ENCODE peak calls at places on chromosome 1, in four cellular contexts. L is brain microvascular endothelial cell, R is sigmoid colon, U is endothelial cell of umbilical vein. N is an unnamed sample.

GRCh38 chr1:210123924-210124589 is 108.5 kb upstream of the SERTAD4 start:
- DNase-seq in R (no peak), L (peak; percentile 12), U (peak; percentile 43), N (no peak)

GRCh38 chr1:35488346-35488745 is 68.9 kb downstream of the KIAA0319L start:
- DNase-seq in L (no peak), U (no peak), R (no peak), N (no peak)

GRCh38 chr1:27934818-27935549 is at the start of gene SMPDL3B:
- DNase-seq in R (no peak), L (no peak), U (peak; percentile 41), N (no peak)

GRCh38 chr1:41610361-41610760 is 125.9 kb upstream of the EDN2 start:
- DNase-seq in L (no peak), U (no peak), R (peak; percentile 45), N (no peak)

GRCh38 chr1:47635597-47635996 is 197.8 kb downstream of the FOXD2 start:
- DNase-seq in R (no peak), U (no peak), L (no peak), N (no peak)

GRCh38 chr1:19814681-19815503 is at the start of gene RNF186:
- DNase-seq in U (no peak), R (no peak), L (no peak), N (no peak)

GRCh38 chr1:111225717-111226400 is 1.7 kb upstream of the CHI3L2 start:
- DNase-seq in R (no peak), L (no peak), U (no peak), N (no peak)

GRCh38 chr1:210438928-210439841 is 110.5 kb downstream of the HHAT start:
- DNase-seq in R (no peak), L (peak; percentile 95), U (peak; percentile 34), N (no peak)

GRCh38 chr1:162878000-162878596 is 17.1 kb upstream of the CCDC190 start:
- DNase-seq in R (peak; percentile 71), L (peak; percentile 90), U (peak; percentile 85), N (no peak)

GRCh38 chr1:109764561-109765482 is 1.1 kb upstream of the EPS8L3 start:
- DNase-seq in U (no peak), R (peak; percentile 48), L (no peak), N (peak; percentile 23)

GRCh38 chr1:32817815-32818786 is 648 bp downstream of the S100PBP start:
- DNase-seq in L (no peak), R (peak; percentile 90), U (peak; percentile 58), N (peak; percentile 28)

GRCh38 chr1:81549588-81550127 is 251.1 kb upstream of the ADGRL2 start:
- DNase-seq in L (peak; percentile 27), R (no peak), U (peak; percentile 77), N (no peak)

GRCh38 chr1:220717800-220718640 is 27.9 kb downstream of the C1orf115 start:
- DNase-seq in R (no peak), L (no peak), U (no peak), N (no peak)

GRCh38 chr1:181134543-181135461 is 46.3 kb downstream of the IER5 start:
- DNase-seq in R (no peak), U (peak; percentile 75), L (peak; percentile 49), N (no peak)

GRCh38 chr1:108573183-108573582 is 13.3 kb downstream of the EEIG2 start:
- DNase-seq in R (no peak), L (no peak), U (no peak), N (no peak)

GRCh38 chr1:108575241-108575850 is 15.4 kb downstream of the EEIG2 start:
- DNase-seq in L (no peak), U (peak; percentile 55), R (no peak), N (no peak)

GRCh38 chr1:108570998-108571401 is 11.1 kb downstream of the EEIG2 start:
- DNase-seq in L (no peak), U (no peak), R (no peak), N (no peak)

GRCh38 chr1:108572182-108572581 is 12.3 kb downstream of the EEIG2 start:
- DNase-seq in U (no peak), R (no peak), L (no peak), N (no peak)

GRCh38 chr1:108574008-108574407 is 14.1 kb downstream of the EEIG2 start:
- DNase-seq in L (no peak), R (no peak), U (no peak), N (no peak)
- H3K27ac ChIP-seq in L (no peak overlapping the region), R (no peak overlapping the region), U (no peak overlapping the region), N (no peak overlapping the region)

DNA sequence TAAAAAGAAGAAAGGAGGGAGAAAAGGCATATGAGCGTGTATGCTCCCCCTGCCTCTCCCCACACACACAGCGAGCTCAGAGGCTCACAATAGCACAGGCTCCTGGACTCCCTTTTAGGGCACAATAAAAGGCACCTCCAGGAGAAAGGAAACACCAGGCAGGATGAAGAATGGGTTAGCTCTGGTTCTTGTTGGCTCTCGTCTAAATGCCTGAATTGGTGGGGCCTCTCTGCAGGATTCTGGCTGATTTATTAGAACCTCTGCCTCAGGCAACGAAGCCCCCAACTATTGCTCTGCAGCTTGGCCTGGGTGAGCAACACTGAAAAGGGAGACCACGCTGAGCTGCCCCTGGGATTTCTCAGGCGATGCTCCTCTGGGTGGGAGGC is 590.9 kb upstream of the PLXNA2 start:
- DNase-seq in U (no peak), R (no peak), L (no peak), N (no peak)
- H3K27ac ChIP-seq in U (no peak overlapping the region), R (no peak overlapping the region), L (no peak overlapping the region), N (no peak overlapping the region)

GRCh38 chr1:155078496-155079209 is at the start of gene EFNA3:
- DNase-seq in R (peak; percentile 79), L (no peak), U (peak; percentile 65), N (no peak)
- H3K27ac ChIP-seq in R (no peak within 1 kb of the TSS), L (no peak within 1 kb of the TSS), U (no peak within 1 kb of the TSS), N (peak within 1 kb of the TSS; percentile 88)

DNA sequence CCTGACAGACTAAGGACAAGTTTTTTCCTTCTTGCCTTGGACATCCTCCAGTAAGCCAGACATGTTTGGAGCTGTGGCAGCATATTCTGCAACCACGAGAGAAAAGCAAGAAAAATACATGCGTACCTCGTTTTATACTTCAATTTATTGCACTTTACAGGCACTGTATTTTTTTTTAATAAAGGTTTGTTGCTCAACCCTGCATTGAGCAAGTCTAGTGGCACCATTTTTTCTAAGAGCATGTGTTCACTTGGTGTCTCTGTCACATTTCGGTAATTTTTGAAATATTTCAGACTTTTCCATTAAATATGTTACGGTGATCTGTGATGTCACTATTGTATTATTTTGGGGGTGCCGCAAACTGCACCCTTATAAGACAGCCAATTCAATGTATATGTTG is 2.1 kb upstream of the SSX2IP start:
- DNase-seq in L (no peak), U (no peak), R (no peak), N (no peak)
- H3K27ac ChIP-seq in L (no peak overlapping the region), U (no peak overlapping the region), R (no peak overlapping the region), N (peak overlapping the region; percentile 90)

GRCh38 chr1:169144941-169145626 is 38.6 kb downstream of the ATP1B1 start:
- DNase-seq in L (no peak), U (no peak), R (no peak), N (no peak)
- H3K27ac ChIP-seq in L (no peak overlapping the region), U (no peak overlapping the region), R (no peak overlapping the region), N (peak overlapping the region; percentile 57)

GRCh38 chr1:66336641-66336991 is 197.3 kb upstream of the SGIP1 start:
- DNase-seq in L (no peak), R (no peak), U (no peak), N (no peak)
- H3K27ac ChIP-seq in L (peak overlapping the region; percentile 60), R (peak overlapping the region; percentile 89), U (peak overlapping the region; percentile 95), N (peak overlapping the region; percentile 89)

DNA sequence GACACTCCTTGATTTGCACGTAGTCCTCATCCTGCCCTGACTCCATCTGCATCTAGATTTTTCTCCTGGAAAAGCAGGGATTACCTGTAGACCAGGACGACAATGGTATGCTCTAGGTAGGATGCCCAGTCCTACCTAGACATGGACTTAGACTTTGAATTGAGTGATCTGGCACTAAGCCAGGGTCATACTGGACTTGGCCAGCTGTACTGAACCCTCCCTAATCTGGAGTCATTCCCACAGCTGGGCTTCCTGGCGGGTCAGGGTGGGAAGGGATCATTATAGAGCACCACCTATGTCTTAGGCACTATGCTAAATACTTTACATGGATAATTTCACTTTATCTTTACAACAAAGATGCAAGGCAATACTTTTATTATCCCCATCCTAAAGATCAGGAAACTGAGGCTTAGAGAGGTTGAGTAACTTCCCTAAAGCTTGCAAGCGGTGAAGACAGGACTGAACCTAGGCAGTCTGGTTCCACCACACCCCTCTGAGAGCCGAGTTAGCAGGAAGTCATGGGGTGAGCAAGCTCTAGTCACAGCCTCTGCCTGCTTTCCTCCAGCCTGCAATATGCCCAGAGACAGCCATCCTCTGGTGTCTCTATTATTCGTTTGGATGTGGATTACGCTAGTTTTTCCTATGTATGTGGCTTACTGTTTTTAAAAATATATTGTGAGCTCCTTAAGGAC is 89.5 kb downstream of the DTL start:
- DNase-seq in R (no peak), L (no peak), U (no peak), N (no peak)
- H3K27ac ChIP-seq in R (no peak overlapping the region), L (no peak overlapping the region), U (no peak overlapping the region), N (no peak overlapping the region)